ENCODE peak calls at places on chromosomes 6 and 20, in four cellular contexts. Z is K562, V is A549, Y is GM12878. M is an unnamed sample.

GRCh38 chr6:7129360-7129759 is 21.6 kb downstream of the RREB1 start:
- DNase-seq in Y (no peak), Z (no peak), V (no peak), M (no peak)

GRCh38 chr6:106444777-106445507 is 84.4 kb downstream of the CRYBG1 start:
- DNase-seq in Z (peak; percentile 70), Y (peak; percentile 46), V (peak; percentile 63), M (peak; percentile 69)

GRCh38 chr6:128117916-128118315 is 217.1 kb upstream of the THEMIS start:
- DNase-seq in V (no peak), Y (no peak), Z (no peak), M (no peak)

GRCh38 chr20:44186201-44186600 is 787 bp downstream of the JPH2 start:
- DNase-seq in Y (no peak), V (no peak), Z (no peak), M (no peak)

GRCh38 chr6:78300885-78301284 is 566.5 kb upstream of the IRAK1BP1 start:
- DNase-seq in Z (no peak), V (no peak), Y (no peak), M (no peak)

GRCh38 chr6:79946773-79947190 is 571 bp downstream of the ELOVL4 start:
- DNase-seq in V (peak; percentile 5), Y (no peak), Z (no peak), M (peak; percentile 18)

GRCh38 chr20:21106171-21106694 is at the start of gene LINC00237:
- DNase-seq in Z (no peak), Y (no peak), V (no peak), M (no peak)

GRCh38 chr6:44898296-44898930 is 429.7 kb upstream of the RUNX2 start:
- DNase-seq in Y (no peak), V (no peak), Z (no peak), M (peak; percentile 64)

GRCh38 chr6:49543087-49543858 is 7.2 kb upstream of the C6orf141 start:
- DNase-seq in Y (no peak), Z (no peak), V (no peak), M (no peak)

GRCh38 chr6:138397128-138397814 is 6.8 kb upstream of the HEBP2 start:
- DNase-seq in V (no peak), Z (no peak), Y (no peak), M (peak; percentile 32)

GRCh38 chr6:8079116-8079515 is 14.9 kb upstream of the BLOC1S5 start:
- DNase-seq in V (no peak), Y (no peak), Z (no peak), M (no peak)

GRCh38 chr6:104118274-104118673 is 741.4 kb downstream of the HACE1 start:
- DNase-seq in Y (no peak), Z (no peak), V (no peak), M (no peak)

GRCh38 chr6:72811971-72812421 is 190.1 kb downstream of the KCNQ5 start:
- DNase-seq in Y (no peak), Z (no peak), V (no peak), M (peak; percentile 50)

GRCh38 chr6:168055696-168056489 is 23.1 kb downstream of the FRMD1 start:
- DNase-seq in Y (no peak), V (no peak), Z (no peak), M (no peak)

GRCh38 chr6:145587342-145587741 is 148.0 kb downstream of the EPM2A start:
- DNase-seq in Y (no peak), Z (no peak), V (no peak), M (no peak)

GRCh38 chr20:33865761-33866160 is 54.6 kb downstream of the CHMP4B start:
- DNase-seq in V (no peak), Y (no peak), Z (no peak), M (no peak)

GRCh38 chr6:141552463-141552862 is 580.3 kb upstream of the GJE1 start:
- DNase-seq in Z (no peak), Y (peak; percentile 34), V (peak; percentile 38), M (peak; percentile 86)

GRCh38 chr20:19560876-19561480 is 197.1 kb upstream of the RIN2 start:
- DNase-seq in Z (no peak), V (no peak), Y (no peak), M (no peak)

GRCh38 chr6:15893556-15894253 is 230.9 kb upstream of the DTNBP1 start:
- DNase-seq in V (no peak), Z (peak; percentile 68), Y (no peak), M (peak; percentile 27)

GRCh38 chr6:22099241-22099640 is 197.6 kb downstream of the PRL start:
- DNase-seq in Z (no peak), V (no peak), Y (no peak), M (no peak)

GRCh38 chr20:63961664-63962425 is 5.6 kb upstream of the UCKL1 start:
- DNase-seq in Z (no peak), V (no peak), Y (no peak), M (no peak)

GRCh38 chr20:40748182-40748581 is 59.1 kb upstream of the MAFB start:
- DNase-seq in V (no peak), Z (no peak), Y (no peak), M (no peak)

GRCh38 chr20:24458441-24458840 is 11.0 kb upstream of the SYNDIG1 start:
- DNase-seq in Z (no peak), Y (no peak), V (no peak), M (no peak)

GRCh38 chr6:34067814-34068213 is 78.1 kb downstream of the GRM4 start:
- DNase-seq in V (peak; percentile 13), Y (no peak), Z (no peak), M (no peak)

GRCh38 chr6:112044856-112045255 is 9.0 kb upstream of the CCN6 start:
- DNase-seq in V (no peak), Y (no peak), Z (no peak), M (peak; percentile 93)

GRCh38 chr20:5973172-5973571 is 22.7 kb downstream of the MCM8 start:
- DNase-seq in Y (no peak), Z (no peak), V (peak; percentile 94), M (peak; percentile 68)

GRCh38 chr20:56442381-56443365 is 25.8 kb upstream of the RTF2 start:
- DNase-seq in Z (no peak), Y (no peak), V (no peak), M (peak; percentile 46)

GRCh38 chr6:157241411-157241979 is 81.8 kb downstream of the TMEM242 start:
- DNase-seq in Z (no peak), V (no peak), Y (no peak), M (no peak)

GRCh38 chr6:170575250-170575649 is 9.2 kb downstream of the PDCD2 start:
- DNase-seq in Y (no peak), Z (no peak), V (no peak), M (peak; percentile 22)

GRCh38 chr6:16345449-16346330 is 107.3 kb downstream of the GMPR start:
- DNase-seq in Y (no peak), V (peak; percentile 19), Z (peak; percentile 33), M (peak; percentile 93)

GRCh38 chr6:149234051-149234962 is 83.2 kb upstream of the TAB2 start:
- DNase-seq in V (peak; percentile 11), Z (no peak), Y (no peak), M (peak; percentile 52)

GRCh38 chr20:52826321-52826720 is 145.8 kb upstream of the TSHZ2 start:
- DNase-seq in Y (no peak), V (no peak), Z (no peak), M (no peak)

GRCh38 chr20:40683221-40683893 is 5.7 kb downstream of the MAFB start:
- DNase-seq in Z (no peak), V (no peak), Y (no peak), M (no peak)

GRCh38 chr6:159431750-159432149 is 261.3 kb downstream of the SOD2 start:
- DNase-seq in Z (no peak), V (no peak), Y (no peak), M (no peak)

GRCh38 chr6:93829009-93829408 is 409.6 kb upstream of the EPHA7 start:
- DNase-seq in Y (no peak), V (no peak), Z (no peak), M (no peak)

GRCh38 chr20:43096471-43096870 is 93.2 kb downstream of the PTPRT start:
- DNase-seq in V (no peak), Y (no peak), Z (no peak), M (no peak)

DNA sequence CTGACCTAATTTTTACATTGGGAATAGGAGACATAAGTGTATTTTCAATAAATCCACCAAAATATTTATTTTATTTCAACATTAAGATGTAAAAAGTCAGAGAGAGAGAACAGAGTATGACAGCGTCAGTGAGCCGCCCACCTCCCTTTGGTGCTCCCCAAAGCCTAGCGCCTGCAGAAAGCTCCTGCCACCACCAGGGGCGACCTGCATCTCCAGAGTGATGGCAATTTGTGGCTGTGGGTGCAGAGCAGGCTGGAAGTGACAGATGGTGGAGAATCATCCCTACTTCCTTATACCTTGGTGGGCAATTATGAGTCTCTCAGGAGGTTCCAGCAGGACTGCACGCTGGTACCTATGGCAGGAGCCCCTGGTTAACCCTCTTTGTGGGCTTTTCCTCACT is 87.3 kb downstream of the PTPRT start:
- DNase-seq in Z (peak; percentile 52), Y (no peak), V (no peak), M (no peak)
- TF ChIP-seq RAD21 in Z (no peak), Y (no peak), V (no peak), M (no peak)

DNA sequence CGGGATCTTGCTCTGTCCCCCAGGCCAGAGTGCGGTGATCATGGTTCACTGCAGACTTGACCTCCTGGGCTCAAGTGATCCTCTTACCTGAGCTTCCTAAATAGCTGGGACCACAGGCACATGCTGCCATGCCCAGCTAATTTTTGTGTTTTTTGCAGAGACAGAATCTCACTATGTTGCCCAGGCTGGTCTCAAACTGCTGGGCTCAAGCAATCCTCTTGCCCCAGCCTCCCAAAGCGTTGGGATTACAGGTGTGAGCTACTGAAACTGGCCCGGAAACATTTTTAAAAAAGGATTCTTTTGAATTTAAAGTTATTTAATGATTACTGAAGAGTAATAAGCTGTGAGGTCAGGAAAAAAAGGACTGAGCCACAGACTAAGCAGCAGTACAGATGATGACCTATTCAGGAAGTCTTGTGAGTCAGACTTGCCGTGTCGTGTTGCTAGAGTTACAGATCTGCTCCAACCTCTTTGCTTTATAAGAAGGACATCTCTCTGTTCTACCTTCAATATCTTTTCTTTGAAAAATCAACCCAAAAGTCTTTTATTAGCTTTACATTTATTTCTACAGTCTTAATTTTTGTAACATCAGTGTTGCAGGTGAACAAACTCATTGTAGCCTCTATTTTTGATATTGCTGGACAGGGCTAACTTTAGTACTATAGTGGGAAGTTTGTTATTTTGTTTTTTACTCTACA is 108.7 kb downstream of the NCOA3 start:
- DNase-seq in V (peak; percentile 67), Z (peak; percentile 21), Y (peak; percentile 33), M (peak; percentile 92)
- TF ChIP-seq ELK1 in V (no peak), Z (no peak), Y (no peak), M (no peak)

DNA sequence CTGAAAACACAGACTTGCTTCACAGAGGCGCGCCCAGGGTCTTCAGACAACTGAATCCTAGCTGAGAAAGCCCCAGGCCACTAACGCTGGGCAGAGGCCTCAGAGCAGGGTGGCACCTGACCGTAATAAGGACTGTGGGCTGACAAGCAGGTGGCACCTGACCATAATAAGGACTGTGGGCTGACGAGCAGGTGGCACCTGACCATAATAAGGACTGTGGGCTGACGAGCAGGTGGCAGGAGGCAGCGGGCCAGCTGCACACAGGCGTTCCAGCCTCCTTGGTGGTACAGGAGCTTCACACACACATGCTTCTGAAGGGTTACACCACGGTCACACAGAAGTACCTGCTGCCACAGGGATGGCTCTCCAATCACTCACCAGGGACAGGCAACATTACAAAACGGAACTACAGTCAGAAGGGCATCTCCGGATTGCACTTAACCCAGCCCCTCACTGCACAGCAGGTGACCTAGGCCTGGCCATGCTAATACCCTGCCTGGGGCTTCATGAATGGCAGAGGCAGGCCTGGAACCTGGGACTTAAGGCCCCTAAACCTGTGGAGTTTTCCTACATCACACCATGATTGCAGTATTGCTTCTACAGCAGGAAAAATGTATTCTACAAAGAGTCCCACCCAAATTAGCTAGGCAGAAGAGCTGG is 50.8 kb downstream of the PSMG4 start:
- DNase-seq in Y (no peak), V (no peak), Z (no peak), M (no peak)
- TF ChIP-seq RAD21 in Y (no peak), V (no peak), Z (no peak), M (no peak)

GRCh38 chr20:51492167-51493092 is 50.1 kb downstream of the NFATC2 start:
- DNase-seq in Y (no peak), V (no peak), Z (peak; percentile 82), M (no peak)
- TF ChIP-seq ELK1 in Y (no peak), V (no peak), Z (no peak), M (no peak)

M was measured in IMR-90.